ENCODE peak calls at places on chromosome 22, in eight cellular contexts. P is gastrocnemius medialis, J is A549, N is body of pancreas, K is uterus, T is prostate gland, Q is ovary, A is K562. M is an unnamed sample.
A peak's percentile ranks its signal among the peaks of the same experiment; 100 is the strongest.

GRCh38 chr22:49203091-49203862 is 624.4 kb downstream of the BRD1 start:
- DNase-seq in P (no peak), J (no peak), N (no peak), K (peak; percentile 1), T (no peak), Q (peak; percentile 4), A (no peak), M (peak; percentile 11)

GRCh38 chr22:26418620-26419019 is 10.4 kb upstream of the ASPHD2 start:
- DNase-seq in P (no peak), J (no peak), N (no peak), K (no peak), T (no peak), Q (no peak), A (no peak), M (no peak)

GRCh38 chr22:19478466-19479357 is at the start of gene UFD1:
- DNase-seq in P (peak; percentile 88), J (peak; percentile 40), N (peak; percentile 92), K (peak; percentile 85), T (peak; percentile 71), Q (peak; percentile 87), A (peak; percentile 98), M (peak; percentile 83)

GRCh38 chr22:17237031-17237668 is 17.9 kb upstream of the ADA2 start:
- DNase-seq in P (no peak), J (no peak), N (no peak), K (no peak), T (no peak), Q (no peak), A (no peak), M (no peak)

GRCh38 chr22:17235861-17236260 is 16.6 kb upstream of the ADA2 start:
- DNase-seq in P (no peak), J (no peak), N (no peak), K (no peak), T (no peak), Q (no peak), A (no peak), M (no peak)

GRCh38 chr22:17167486-17167885 is 8.4 kb upstream of the HDHD5 start:
- DNase-seq in P (peak; percentile 33), J (no peak), N (peak; percentile 41), K (no peak), T (no peak), Q (no peak), A (no peak), M (peak; percentile 44)

GRCh38 chr22:40472036-40472435 is 101.6 kb downstream of the SGSM3 start:
- DNase-seq in P (no peak), J (no peak), N (no peak), K (no peak), T (no peak), Q (no peak), A (no peak), M (no peak)

GRCh38 chr22:48592488-48592887 is 1235.2 kb downstream of the BRD1 start:
- DNase-seq in P (no peak), J (no peak), N (no peak), K (no peak), T (no peak), Q (no peak), A (no peak), M (no peak)

GRCh38 chr22:33018232-33018864 is 39.8 kb downstream of the SYN3 start:
- DNase-seq in P (no peak), J (peak; percentile 22), N (peak; percentile 51), K (peak; percentile 22), T (peak; percentile 55), Q (no peak), A (peak; percentile 45), M (peak; percentile 77)

GRCh38 chr22:19614546-19614884 is 90.3 kb upstream of the CLDN5 start:
- DNase-seq in P (no peak), J (no peak), N (no peak), K (no peak), T (no peak), Q (no peak), A (no peak), M (no peak)

GRCh38 chr22:47596176-47596690 is 833.8 kb downstream of the TBC1D22A start:
- DNase-seq in P (no peak), J (no peak), N (no peak), K (no peak), T (no peak), Q (no peak), A (no peak), M (no peak)

GRCh38 chr22:35352214-35353111 is 28.4 kb upstream of the HMOX1 start:
- DNase-seq in P (peak; percentile 57), J (peak; percentile 30), N (peak; percentile 80), K (peak; percentile 59), T (no peak), Q (no peak), A (peak; percentile 19), M (peak; percentile 52)

GRCh38 chr22:48566741-48567140 is 1260.9 kb downstream of the BRD1 start:
- DNase-seq in P (no peak), J (no peak), N (no peak), K (no peak), T (no peak), Q (no peak), A (no peak), M (no peak)

GRCh38 chr22:47918276-47918928 is 1156.0 kb downstream of the TBC1D22A start:
- DNase-seq in P (no peak), J (no peak), N (no peak), K (no peak), T (no peak), Q (no peak), A (no peak), M (no peak)

GRCh38 chr22:37745548-37746365 is 48.9 kb downstream of the TRIOBP start:
- DNase-seq in P (peak; percentile 87), J (peak; percentile 60), N (peak; percentile 92), K (peak; percentile 92), T (peak; percentile 91), Q (peak; percentile 91), A (peak; percentile 90), M (peak; percentile 94)

GRCh38 chr22:25497269-25497668 is 67.2 kb upstream of the GRK3 start:
- DNase-seq in P (no peak), J (no peak), N (no peak), K (no peak), T (no peak), Q (no peak), A (peak; percentile 22), M (no peak)

GRCh38 chr22:20980523-20980922 is 1.6 kb upstream of the LZTR1 start:
- DNase-seq in P (no peak), J (no peak), N (no peak), K (no peak), T (no peak), Q (no peak), A (peak; percentile 59), M (no peak)

GRCh38 chr22:20978419-20978818 is 3.7 kb upstream of the LZTR1 start:
- DNase-seq in P (no peak), J (no peak), N (no peak), K (no peak), T (no peak), Q (no peak), A (no peak), M (no peak)

GRCh38 chr22:20979243-20979809 is 2.8 kb upstream of the LZTR1 start:
- DNase-seq in P (no peak), J (no peak), N (peak; percentile 79), K (peak; percentile 63), T (peak; percentile 74), Q (peak; percentile 57), A (peak; percentile 89), M (peak; percentile 69)

GRCh38 chr22:20980938-20981722 is 967 bp upstream of the LZTR1 start:
- DNase-seq in P (no peak), J (no peak), N (no peak), K (no peak), T (no peak), Q (no peak), A (peak; percentile 59), M (no peak)

GRCh38 chr22:20979940-20980453 is 2.1 kb upstream of the LZTR1 start:
- DNase-seq in P (no peak), J (no peak), N (no peak), K (no peak), T (no peak), Q (no peak), A (no peak), M (no peak)
- H3K4me3 ChIP-seq in P (peak overlapping the region; percentile 50), J (no peak overlapping the region), N (no peak overlapping the region), K (no peak overlapping the region), T (no peak overlapping the region), Q (peak overlapping the region; percentile 4), A (no peak overlapping the region), M (no peak overlapping the region)

DNA sequence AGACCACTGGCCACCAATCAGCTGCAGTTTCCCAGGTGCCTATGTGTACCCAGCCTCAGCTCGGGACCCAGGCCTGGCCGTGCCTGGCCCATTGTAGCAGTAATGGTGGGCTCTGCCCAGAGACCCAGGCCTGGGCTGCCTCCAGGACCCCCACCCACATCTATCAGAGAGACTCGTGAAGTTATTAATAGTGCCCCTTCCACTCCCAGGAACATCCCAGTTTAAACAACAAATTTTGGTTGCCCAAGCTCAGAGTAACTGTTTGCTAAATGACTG is 42.5 kb downstream of the IGLL5 start:
- DNase-seq in P (no peak), J (no peak), N (no peak), K (no peak), T (no peak), Q (no peak), A (no peak), M (no peak)
- TF ChIP-seq POLR2A in P (no peak), J (no peak), N (no peak), K (no peak), T (no peak), Q (no peak), A (no peak), M (no peak)

GRCh38 chr22:30806391-30806861 is 111.8 kb downstream of the OSBP2 start:
- DNase-seq in P (no peak), J (no peak), N (no peak), K (no peak), T (no peak), Q (no peak), A (peak; percentile 24), M (no peak)

GRCh38 chr22:30802202-30803166 is 107.8 kb downstream of the OSBP2 start:
- DNase-seq in P (peak; percentile 34), J (peak; percentile 46), N (peak; percentile 90), K (peak; percentile 55), T (peak; percentile 77), Q (peak; percentile 77), A (peak; percentile 81), M (peak; percentile 85)

GRCh38 chr22:30804626-30805025 is 110.0 kb downstream of the OSBP2 start:
- DNase-seq in P (no peak), J (no peak), N (no peak), K (no peak), T (no peak), Q (no peak), A (no peak), M (no peak)

GRCh38 chr22:30801695-30802094 is 107.0 kb downstream of the OSBP2 start:
- DNase-seq in P (no peak), J (no peak), N (no peak), K (no peak), T (no peak), Q (no peak), A (no peak), M (no peak)

GRCh38 chr22:30803679-30804078 is 109.0 kb downstream of the OSBP2 start:
- DNase-seq in P (no peak), J (no peak), N (no peak), K (no peak), T (no peak), Q (no peak), A (no peak), M (no peak)
- H3K4me3 ChIP-seq in P (no peak overlapping the region), J (no peak overlapping the region), N (no peak overlapping the region), K (no peak overlapping the region), T (no peak overlapping the region), Q (no peak overlapping the region), A (no peak overlapping the region), M (no peak overlapping the region)

DNA sequence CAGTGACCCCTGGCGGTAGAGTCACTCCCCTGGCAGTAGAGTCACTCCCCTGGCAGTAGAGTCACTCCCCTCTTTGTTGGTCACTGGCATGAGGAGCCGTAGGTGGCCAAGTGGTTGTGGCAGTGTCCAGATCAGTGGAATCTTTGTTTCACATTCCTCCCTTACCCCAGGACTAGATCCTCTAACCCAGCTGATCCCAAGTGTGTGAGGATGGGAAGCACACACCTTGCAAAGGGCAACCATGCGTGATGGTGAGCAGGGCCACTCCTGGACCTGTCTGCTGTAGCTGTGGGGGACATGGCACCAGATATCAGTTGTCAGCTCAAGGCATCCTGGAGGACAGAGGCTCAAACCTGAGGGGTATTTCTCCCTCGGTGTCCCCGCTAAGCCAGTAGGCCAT is 37.8 kb downstream of the OSBP2 start:
- DNase-seq in P (no peak), J (no peak), N (no peak), K (no peak), T (no peak), Q (no peak), A (no peak), M (no peak)
- TF ChIP-seq POLR2A in P (no peak), J (no peak), N (no peak), K (no peak), T (no peak), Q (no peak), A (no peak), M (no peak)